ENCODE peak calls at places on chromosomes 4 and X, in seven cellular contexts. K is NCI-H187 treated with DMSO at 0.1 percent for 48 hours; I is endothelial cell; Q is choroid plexus epithelial cell; C is stimulated activated CD8-positive, alpha-beta memory T cell treated with anti-CD3 and anti-CD28 coated beads, Interleukin-15, amount 100 ng/mL, for 24 hours; O is activated naive CD4-positive, alpha-beta T cell treated with anti-CD3 and anti-CD28 coated beads for 36 hours; T is lower leg skin. L is an unnamed sample.

GRCh38 chr4:104728380-104729122 is 233.9 kb upstream of the CXXC4 start:
- DNase-seq in I (no peak), Q (peak; percentile 63), K (no peak), C (no peak), O (no peak), T (no peak), L (no peak)

GRCh38 chrX:136623400-136623799 is 24.6 kb upstream of the CD40LG start:
- DNase-seq in C (no peak), T (no peak), I (no peak), O (no peak), Q (no peak), K (no peak), L (no peak)

GRCh38 chrX:13007519-13008188 is 32.7 kb downstream of the TMSB4X start:
- DNase-seq in C (no peak), K (no peak), I (no peak), Q (no peak), O (no peak), T (no peak), L (no peak)

GRCh38 chrX:70755850-70756249 is 152.7 kb downstream of the TEX11 start:
- DNase-seq in T (no peak), C (peak; percentile 7), O (peak; percentile 78), K (no peak), Q (no peak), I (no peak), L (peak; percentile 86)

GRCh38 chrX:142891046-142891445 is 134.7 kb upstream of the SPANXN4 start:
- DNase-seq in Q (no peak), K (no peak), I (no peak), C (no peak), T (no peak), O (no peak), L (no peak)

GRCh38 chr4:139913995-139914394 is 240.0 kb downstream of the MAML3 start:
- DNase-seq in I (no peak), Q (peak; percentile 83), T (no peak), K (no peak), O (no peak), C (no peak), L (no peak)

GRCh38 chr4:3021127-3021526 is 53.2 kb downstream of the HTT-AS start:
- DNase-seq in C (no peak), Q (no peak), K (no peak), I (no peak), O (no peak), T (no peak), L (no peak)

GRCh38 chr4:185656467-185656890 is 121.2 kb upstream of the PDLIM3 start:
- DNase-seq in O (no peak), C (no peak), Q (peak; percentile 82), I (no peak), T (no peak), K (no peak), L (peak; percentile 55)

GRCh38 chr4:34720563-34720962 is 1523.8 kb downstream of the ARAP2 start:
- DNase-seq in K (peak; percentile 26), Q (peak; percentile 71), T (no peak), I (no peak), O (no peak), C (no peak), L (no peak)

GRCh38 chrX:15245896-15246295 is 24.0 kb downstream of the ASB9 start:
- DNase-seq in Q (peak; percentile 85), C (no peak), K (no peak), I (no peak), O (no peak), T (no peak), L (no peak)

GRCh38 chr4:14562901-14563300 is 439.4 kb upstream of the CPEB2 start:
- DNase-seq in Q (no peak), I (no peak), T (no peak), C (no peak), O (no peak), K (no peak), L (no peak)

GRCh38 chr4:179112441-179113170 is 1670.4 kb upstream of the AGA start:
- DNase-seq in Q (no peak), I (no peak), T (no peak), K (no peak), O (no peak), C (no peak), L (no peak)

GRCh38 chr4:186487726-186488125 is 67.6 kb downstream of the MTNR1A start:
- DNase-seq in C (no peak), I (no peak), K (no peak), T (no peak), O (no peak), Q (no peak), L (no peak)

GRCh38 chrX:140274761-140275525 is 229.9 kb downstream of the SOX3 start:
- DNase-seq in Q (peak; percentile 21), T (no peak), C (no peak), K (no peak), I (no peak), O (no peak), L (peak; percentile 34)

GRCh38 chr4:84342161-84342560 is 156.9 kb downstream of the NKX6-1 start:
- DNase-seq in T (no peak), Q (no peak), I (no peak), O (no peak), C (no peak), K (no peak), L (no peak)

GRCh38 chr4:37453004-37453360 is 208.4 kb downstream of the NWD2 start:
- DNase-seq in Q (peak; percentile 85), C (no peak), O (peak; percentile 80), T (no peak), I (peak; percentile 49), K (peak; percentile 88), L (peak; percentile 68)

GRCh38 chr4:122766353-122766705 is 33.8 kb downstream of the BBS12 start:
- DNase-seq in O (no peak), K (no peak), I (no peak), C (no peak), Q (no peak), T (no peak), L (no peak)

GRCh38 chr4:145739840-145740239 is 59.9 kb downstream of the C4orf51 start:
- DNase-seq in C (no peak), K (no peak), T (no peak), Q (peak; percentile 65), I (no peak), O (no peak), L (no peak)

GRCh38 chr4:172147702-172148101 is 334.5 kb downstream of the GALNTL6 start:
- DNase-seq in T (no peak), Q (peak; percentile 63), I (no peak), K (no peak), O (no peak), C (no peak), L (no peak)

GRCh38 chr4:169254546-169254983 is 16.2 kb downstream of the SH3RF1 start:
- DNase-seq in T (no peak), C (no peak), O (no peak), Q (peak; percentile 94), I (no peak), K (no peak), L (no peak)

GRCh38 chr4:87975466-87975865 is at the start of gene SPP1:
- DNase-seq in O (peak; percentile 9), K (no peak), C (no peak), T (no peak), I (peak; percentile 28), Q (peak; percentile 43), L (peak; percentile 88)

GRCh38 chrX:23403849-23404248 is 69.2 kb downstream of the PTCHD1 start:
- DNase-seq in I (no peak), C (no peak), K (no peak), T (no peak), Q (peak; percentile 5), O (no peak), L (no peak)

GRCh38 chrX:124573458-124573857 is 227.1 kb downstream of the SH2D1A start:
- DNase-seq in T (no peak), Q (peak; percentile 20), K (no peak), O (no peak), C (no peak), I (no peak), L (no peak)

GRCh38 chr4:150283689-150284088 is 205.4 kb downstream of the DCLK2 start:
- DNase-seq in Q (peak; percentile 98), T (no peak), I (no peak), C (no peak), O (no peak), K (no peak), L (no peak)

GRCh38 chr4:84493092-84493850 is 5.8 kb downstream of the NKX6-1 start:
- DNase-seq in Q (no peak), O (peak; percentile 41), I (peak; percentile 58), C (no peak), K (no peak), T (no peak), L (peak; percentile 77)

GRCh38 chr4:113502883-113503282 is 258.7 kb downstream of the CAMK2D start:
- DNase-seq in T (no peak), O (no peak), Q (no peak), C (no peak), K (no peak), I (no peak), L (no peak)

GRCh38 chrX:115940888-115941332 is 229.6 kb upstream of the AGTR2 start:
- DNase-seq in T (no peak), O (no peak), I (peak; percentile 55), C (no peak), Q (peak; percentile 3), K (peak; percentile 52), L (peak; percentile 68)

GRCh38 chr4:55444822-55445221 is 49.1 kb downstream of the TMEM165 start:
- DNase-seq in T (no peak), Q (peak; percentile 70), O (peak; percentile 12), K (no peak), C (no peak), I (no peak), L (no peak)

GRCh38 chrX:13432776-13433605 is 113.1 kb upstream of the ATXN3L start:
- DNase-seq in O (no peak), T (no peak), C (no peak), Q (peak; percentile 81), I (no peak), K (no peak), L (no peak)

GRCh38 chr4:25847329-25847728 is 15.5 kb downstream of the SEL1L3 start:
- DNase-seq in I (no peak), T (no peak), Q (peak; percentile 66), O (no peak), K (no peak), C (no peak), L (no peak)

GRCh38 chr4:121675715-121676114 is 21.1 kb downstream of the ANXA5 start:
- DNase-seq in K (no peak), I (no peak), T (no peak), O (no peak), C (no peak), Q (peak; percentile 90), L (no peak)

GRCh38 chr4:176150283-176150682 is 45.1 kb downstream of the SPATA4 start:
- DNase-seq in C (no peak), O (peak; percentile 6), Q (peak; percentile 56), I (no peak), T (no peak), K (no peak), L (no peak)

GRCh38 chr4:184386271-184386781 is 88.0 kb downstream of the IRF2 start:
- DNase-seq in O (no peak), K (no peak), T (no peak), I (no peak), C (no peak), Q (no peak), L (peak; percentile 81)

GRCh38 chr4:128288689-128289106 is 1.1 kb upstream of the PGRMC2 start:
- DNase-seq in K (no peak), I (peak; percentile 10), C (no peak), Q (peak; percentile 69), O (peak; percentile 40), T (no peak), L (no peak)

L was measured in H9.